ENCODE peak calls at places on chromosomes 12 and 14, in four cellular contexts. A, V, M and J are unnamed samples. For H3K36me3, the result is how much of the 10 kb centered on the place peaks cover.

GRCh38 chr12:83473408-83474095 is 786.8 kb downstream of the TMTC2 start:
- DNase-seq in A (no peak), V (peak), M (no peak), J (no peak)

GRCh38 chr14:72894623-72895378 is 900 bp upstream of the DPF3 start:
- DNase-seq in A (no peak), V (peak), M (no peak), J (peak)

GRCh38 chr12:123264642-123265041 is 7.0 kb downstream of the CDK2AP1 start:
- DNase-seq in A (no peak), V (no peak), M (no peak), J (no peak)

GRCh38 chr14:104845033-104845666 is 19.9 kb upstream of the CEP170B start:
- DNase-seq in A (no peak), V (no peak), M (no peak), J (no peak)

GRCh38 chr14:81449114-81449513 is 49.0 kb upstream of the STON2 start:
- DNase-seq in A (no peak), V (no peak), M (no peak), J (no peak)

GRCh38 chr12:107567871-107568619 is 117.6 kb upstream of the PWP1 start:
- DNase-seq in A (no peak), V (no peak), M (no peak), J (no peak)

GRCh38 chr12:130079254-130079653 is 83.0 kb upstream of the FZD10 start:
- DNase-seq in A (no peak), V (no peak), M (no peak), J (no peak)

GRCh38 chr12:91413591-91413990 is 231.0 kb upstream of the DCN start:
- DNase-seq in A (no peak), V (peak), M (peak), J (no peak)

GRCh38 chr14:102568115-102568614 is 24.3 kb upstream of the RCOR1 start:
- DNase-seq in A (peak), V (no peak), M (peak), J (peak)

GRCh38 chr14:73325063-73325462 is 87.8 kb downstream of the PAPLN start:
- DNase-seq in A (no peak), V (no peak), M (no peak), J (no peak)

GRCh38 chr12:86675197-86675596 is 419.0 kb upstream of the MGAT4C start:
- DNase-seq in A (no peak), V (no peak), M (no peak), J (no peak)

GRCh38 chr14:71403673-71404072 is 496.4 kb downstream of the PCNX1 start:
- DNase-seq in A (no peak), V (peak), M (peak), J (peak)

GRCh38 chr12:13278249-13278787 is 81.8 kb downstream of the EMP1 start:
- DNase-seq in A (peak), V (peak), M (peak), J (peak)

GRCh38 chr12:96094201-96094600 is 58.8 kb upstream of the LTA4H start:
- DNase-seq in A (no peak), V (peak), M (peak), J (no peak)

GRCh38 chr14:31550589-31550988 is 10.6 kb upstream of the NUBPL start:
- DNase-seq in A (no peak), V (no peak), M (no peak), J (no peak)

GRCh38 chr12:114826233-114826632 is 142.3 kb upstream of the TBX3 start:
- DNase-seq in A (no peak), V (no peak), M (no peak), J (no peak)

GRCh38 chr12:84550518-84550917 is 362.1 kb downstream of the SLC6A15 start:
- DNase-seq in A (no peak), V (no peak), M (no peak), J (no peak)

GRCh38 chr14:103548463-103549351 is 13.8 kb downstream of the BAG5 start:
- DNase-seq in A (no peak), V (no peak), M (no peak), J (no peak)

GRCh38 chr12:49111206-49111605 is 559 bp upstream of the LMBR1L start:
- DNase-seq in A (no peak), V (peak), M (no peak), J (no peak)

GRCh38 chr14:90132821-90133570 is 71.2 kb downstream of the KCNK13 start:
- DNase-seq in A (no peak), V (no peak), M (no peak), J (no peak)

GRCh38 chr12:23944067-23944466 is 5.4 kb downstream of the SOX5 start:
- DNase-seq in A (no peak), V (no peak), M (no peak), J (no peak)

GRCh38 chr12:125633686-125634085 is 568.5 kb downstream of the AACS start:
- DNase-seq in A (no peak), V (no peak), M (no peak), J (no peak)

GRCh38 chr14:65940056-65940735 is 527.7 kb downstream of the FUT8 start:
- DNase-seq in A (no peak), V (peak), M (peak), J (no peak)

GRCh38 chr14:74955229-74955999 is at the start of gene PGF:
- DNase-seq in A (peak), V (peak), M (peak), J (peak)

GRCh38 chr12:75812341-75813018 is 219.1 kb downstream of the PHLDA1 start:
- DNase-seq in A (no peak), V (peak), M (no peak), J (no peak)

GRCh38 chr12:80321653-80322052 is 122.4 kb upstream of the PTPRQ start:
- DNase-seq in A (no peak), V (peak), M (no peak), J (no peak)

GRCh38 chr12:8123124-8123888 is at the start of gene CLEC4A:
- DNase-seq in A (no peak), V (no peak), M (no peak), J (no peak)

GRCh38 chr12:132827763-132828703 is 636 bp downstream of the GOLGA3 start:
- DNase-seq in A (peak), V (peak), M (no peak), J (peak)

GRCh38 chr14:96119947-96120346 is 80.8 kb downstream of the C14orf132 start:
- DNase-seq in A (no peak), V (no peak), M (no peak), J (no peak)

GRCh38 chr12:124499873-124500231 is 67.6 kb downstream of the NCOR2 start:
- DNase-seq in A (no peak), V (no peak), M (no peak), J (no peak)

GRCh38 chr12:121467638-121468403 is 67.9 kb downstream of the RNF34 start:
- DNase-seq in A (peak), V (peak), M (no peak), J (no peak)

GRCh38 chr14:104277416-104278213 is 139.2 kb downstream of the KIF26A start:
- DNase-seq in A (no peak), V (no peak), M (no peak), J (no peak)

GRCh38 chr12:130968611-130969010 is 14.9 kb downstream of the ADGRD1 start:
- DNase-seq in A (no peak), V (no peak), M (no peak), J (no peak)

GRCh38 chr14:59363545-59364226 is 101.5 kb downstream of the GPR135 start:
- DNase-seq in A (no peak), V (peak), M (no peak), J (no peak)

GRCh38 chr14:47674546-47675238 is 713 bp downstream of the MDGA2 start:
- DNase-seq in A (no peak), V (no peak), M (no peak), J (no peak)

GRCh38 chr12:25322918-25323773 is 72.4 kb upstream of the KRAS start:
- DNase-seq in A (no peak), V (peak), M (no peak), J (no peak)

GRCh38 chr12:117875652-117876491 is 92.9 kb downstream of the KSR2 start:
- DNase-seq in A (no peak), V (peak), M (no peak), J (no peak)

DNA sequence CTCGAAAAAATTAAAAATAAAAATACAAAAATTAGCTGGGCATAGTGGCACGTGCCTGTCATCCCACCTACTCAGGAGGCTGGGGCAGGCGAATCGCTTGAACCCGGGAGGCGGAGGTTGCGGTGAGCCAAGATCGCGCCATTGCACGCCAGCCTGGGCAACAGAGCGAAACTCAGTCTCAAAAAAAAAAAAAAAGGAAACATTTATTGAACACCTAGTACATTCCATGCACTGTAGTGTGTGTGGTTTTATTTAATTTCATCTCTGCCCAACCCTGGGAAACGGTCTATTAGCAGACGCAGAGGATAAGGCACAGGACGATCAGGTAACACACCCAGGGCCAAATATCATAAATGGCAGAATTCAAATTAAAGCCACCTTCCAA is 35.8 kb upstream of the SINHCAF start:
- DNase-seq in A (no peak), V (no peak), M (no peak), J (no peak)
- H3K4me3 ChIP-seq in A (no peak), V (no peak), M (no peak), J (no peak)

DNA sequence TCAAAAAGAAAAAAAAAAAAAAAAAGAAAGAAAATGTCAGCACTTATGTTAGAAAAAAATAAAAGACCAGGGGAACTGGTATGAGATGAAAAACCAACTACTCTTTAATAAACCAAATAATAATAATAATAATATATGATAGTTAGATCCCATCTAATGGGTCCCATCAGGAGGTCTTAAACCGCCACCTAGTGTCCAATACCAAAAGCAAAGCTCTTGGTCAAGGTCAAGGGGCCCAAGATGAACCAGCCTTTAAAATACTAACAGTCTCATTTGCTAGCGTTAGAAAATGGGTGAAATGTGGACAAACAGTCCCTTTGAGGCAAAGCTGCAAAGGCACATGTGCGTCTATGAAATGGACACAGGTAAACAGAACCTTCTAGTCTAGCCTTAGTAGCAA is 12.3 kb downstream of the BRAP start:
- DNase-seq in A (no peak), V (peak), M (peak), J (no peak)
- H3K36me3 ChIP-seq in A (under half), V (under half), M (under half), J (under half)

GRCh38 chr12:56127485-56127887 is 581 bp upstream of the ESYT1 start:
- DNase-seq in A (no peak), V (no peak), M (no peak), J (no peak)
- H3K27ac ChIP-seq in A (peak), V (peak), M (peak), J (peak)

GRCh38 chr12:22105542-22105941 is 59.5 kb downstream of the CMAS start:
- DNase-seq in A (no peak), V (no peak), M (no peak), J (no peak)
- H3K4me3 ChIP-seq in A (no peak), V (no peak), M (no peak), J (no peak)

GRCh38 chr12:1297206-1297605 is 297.2 kb downstream of the FBXL14 start:
- DNase-seq in A (no peak), V (peak), M (no peak), J (no peak)
- H3K36me3 ChIP-seq in A (under half), V (under half), M (under half), J (under half)

DNA sequence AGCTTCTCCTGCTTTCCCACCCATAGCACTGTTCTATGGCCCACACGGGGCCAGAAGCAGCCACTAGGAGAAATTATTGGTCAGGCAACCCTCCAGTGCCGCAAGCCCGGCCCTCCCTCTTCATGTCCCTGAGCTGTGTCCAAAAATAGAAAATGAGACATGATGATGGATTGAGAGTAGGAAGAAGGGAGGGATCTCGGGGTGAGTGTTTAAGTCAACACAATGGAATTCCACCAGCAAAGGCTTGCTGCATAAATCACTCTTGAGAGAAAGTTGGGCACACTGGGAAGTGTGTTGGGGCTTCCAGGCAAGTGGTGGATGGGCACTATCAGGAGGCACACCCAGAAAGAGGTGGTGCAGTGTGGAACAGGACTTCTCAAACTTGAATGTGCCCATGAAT is 94.2 kb downstream of the LLPH start:
- DNase-seq in A (no peak), V (peak), M (peak), J (no peak)
- H3K27ac ChIP-seq in A (peak), V (peak), M (peak), J (no peak)

DNA sequence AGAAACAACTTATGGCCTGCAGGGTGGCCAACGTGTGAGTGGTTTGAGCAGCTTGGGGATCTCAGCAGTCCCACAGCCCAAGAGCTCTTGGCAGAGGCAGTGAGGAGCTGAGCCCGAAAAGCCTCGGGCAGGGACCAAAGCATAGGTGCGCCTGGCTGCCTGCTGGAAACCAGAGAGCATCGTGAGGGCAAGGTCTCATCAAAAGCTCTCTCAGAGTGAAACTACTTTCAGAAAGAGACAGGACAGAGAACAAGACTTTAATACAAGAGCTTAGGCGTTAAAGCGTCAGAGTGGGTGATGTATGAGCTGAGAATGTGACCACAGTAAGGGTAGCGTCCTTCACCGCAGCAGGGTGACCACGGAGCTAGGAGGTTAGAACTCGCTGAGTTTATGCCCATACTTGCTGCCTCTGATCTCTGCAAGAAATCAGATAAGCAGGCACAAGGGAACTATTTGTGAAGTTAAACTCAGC is 30.8 kb downstream of the LGMN start:
- DNase-seq in A (no peak), V (no peak), M (no peak), J (no peak)
- H3K4me3 ChIP-seq in A (no peak), V (no peak), M (no peak), J (no peak)

GRCh38 chr12:14430394-14430986 is 65.0 kb downstream of the ATF7IP start:
- DNase-seq in A (no peak), V (no peak), M (no peak), J (no peak)
- H3K36me3 ChIP-seq in A (under half), V (under half), M (under half), J (under half)

DNA sequence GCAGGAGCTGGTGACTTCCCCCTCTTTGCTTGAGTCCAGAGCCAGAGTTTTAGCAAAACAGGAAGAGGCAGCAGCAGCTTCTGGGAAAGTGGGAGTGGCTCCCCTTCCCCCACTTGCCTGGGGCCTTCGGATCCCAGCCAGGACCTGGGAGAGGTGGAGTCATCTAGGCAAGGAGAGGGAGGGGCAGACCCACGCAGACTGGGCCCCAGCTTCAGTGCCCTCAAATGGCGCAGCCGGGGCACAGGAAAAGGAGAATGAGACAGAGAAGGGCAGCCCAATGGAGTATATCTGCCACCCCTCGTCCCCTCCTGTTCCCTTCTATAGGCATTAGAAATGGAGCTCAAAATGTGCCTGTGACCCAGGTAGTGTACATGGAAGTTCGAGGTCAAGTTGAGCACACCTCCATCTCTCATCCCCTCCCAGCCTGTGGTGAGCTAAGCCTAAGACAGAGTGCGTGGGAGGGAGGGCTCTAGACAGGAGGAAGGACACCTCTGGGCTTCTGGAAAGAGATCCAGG is 9.3 kb upstream of the HDAC7 start:
- DNase-seq in A (peak), V (peak), M (peak), J (no peak)
- H3K27ac ChIP-seq in A (peak), V (peak), M (peak), J (no peak)